ENCODE peak calls at places on chromosomes 2 and 18, in four cellular contexts. S is K562, B is GM12878, Q is IMR-90. H is an unnamed sample.

GRCh38 chr18:38174594-38174993 is 609.0 kb upstream of the CELF4 start:
- DNase-seq in S (no peak), B (no peak), Q (no peak), H (no peak)

GRCh38 chr2:10370390-10370789 is 67.7 kb downstream of the HPCAL1 start:
- DNase-seq in S (no peak), B (no peak), Q (no peak), H (no peak)

GRCh38 chr2:43592443-43592842 is 3.4 kb downstream of the THADA start:
- DNase-seq in S (no peak), B (no peak), Q (no peak), H (no peak)

GRCh38 chr2:61707984-61708852 is 145.6 kb downstream of the FAM161A start:
- DNase-seq in S (no peak), B (peak; percentile 92), Q (peak; percentile 83), H (no peak)

GRCh38 chr2:120930861-120931260 is 195.2 kb downstream of the GLI2 start:
- DNase-seq in S (no peak), B (no peak), Q (no peak), H (no peak)

GRCh38 chr18:69257861-69258458 is 142.7 kb upstream of the DOK6 start:
- DNase-seq in S (no peak), B (no peak), Q (peak; percentile 69), H (peak; percentile 5)

GRCh38 chr2:18073601-18074000 is 195.1 kb downstream of the KCNS3 start:
- DNase-seq in S (no peak), B (no peak), Q (no peak), H (no peak)

GRCh38 chr18:12703714-12704113 is 872 bp downstream of the PSMG2 start:
- DNase-seq in S (no peak), B (no peak), Q (peak; percentile 46), H (no peak)

GRCh38 chr2:23381498-23381897 is 3.5 kb upstream of the KLHL29 start:
- DNase-seq in S (no peak), B (no peak), Q (no peak), H (no peak)

GRCh38 chr2:42895134-42895795 is 102.9 kb upstream of the HAAO start:
- DNase-seq in S (no peak), B (no peak), Q (peak; percentile 34), H (no peak)

GRCh38 chr18:76450912-76451421 is 44.1 kb downstream of the ZNF516 start:
- DNase-seq in S (no peak), B (peak; percentile 37), Q (peak; percentile 72), H (peak; percentile 72)

GRCh38 chr2:182767578-182767977 is 51.5 kb downstream of the DNAJC10 start:
- DNase-seq in S (no peak), B (no peak), Q (peak; percentile 33), H (peak; percentile 81)

GRCh38 chr2:135694711-135695110 is 46.9 kb upstream of the UBXN4 start:
- DNase-seq in S (no peak), B (no peak), Q (peak; percentile 7), H (peak; percentile 69)

GRCh38 chr2:24191156-24191555 is 16.3 kb downstream of the FAM228A start:
- DNase-seq in S (no peak), B (no peak), Q (no peak), H (no peak)

GRCh38 chr18:43543236-43543635 is 265.9 kb upstream of the SYT4 start:
- DNase-seq in S (no peak), B (no peak), Q (no peak), H (no peak)

GRCh38 chr2:47798628-47799027 is 15.7 kb downstream of the MSH6 start:
- DNase-seq in S (no peak), B (no peak), Q (no peak), H (no peak)

GRCh38 chr2:101710036-101710689 is 12.7 kb downstream of the MAP4K4 start:
- DNase-seq in S (no peak), B (no peak), Q (no peak), H (peak; percentile 28)

GRCh38 chr2:172105715-172106124 is 3.0 kb upstream of the DLX2 start:
- DNase-seq in S (no peak), B (no peak), Q (no peak), H (no peak)

GRCh38 chr2:240319855-240320560 is 115.5 kb upstream of the GPC1 start:
- DNase-seq in S (peak; percentile 14), B (no peak), Q (peak; percentile 97), H (peak; percentile 72)

DNA sequence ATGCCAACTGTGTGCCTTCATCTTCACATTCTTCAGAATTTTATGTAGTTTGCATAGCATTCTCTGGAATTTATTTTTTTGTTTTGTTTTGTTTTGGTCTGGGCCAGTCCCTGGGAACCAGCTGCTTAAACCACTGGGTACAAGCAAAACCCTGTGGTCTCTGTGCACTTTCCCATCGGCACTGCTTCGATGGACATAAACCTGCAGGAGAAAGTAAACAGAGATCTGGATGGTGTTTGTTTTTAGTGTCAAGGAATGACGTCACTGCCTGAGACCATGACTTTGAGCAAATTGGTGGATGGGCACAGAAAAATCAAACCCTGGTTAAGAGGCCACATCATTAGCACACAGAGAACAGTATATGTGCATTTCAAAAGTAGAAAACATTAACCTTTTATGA is 64.7 kb upstream of the RASGRP3 start:
- DNase-seq in S (no peak), B (no peak), Q (peak; percentile 93), H (no peak)
- TF ChIP-seq FOS in S (no peak), B (no peak), Q (peak; percentile 29), H (no peak)

GRCh38 chr2:158755310-158755709 is 39.8 kb upstream of the DAPL1 start:
- DNase-seq in S (no peak), B (no peak), Q (no peak), H (no peak)

GRCh38 chr2:158756331-158756730 is 38.8 kb upstream of the DAPL1 start:
- DNase-seq in S (no peak), B (no peak), Q (peak; percentile 2), H (no peak)

GRCh38 chr2:158754303-158754611 is 40.9 kb upstream of the DAPL1 start:
- DNase-seq in S (no peak), B (no peak), Q (no peak), H (no peak)

GRCh38 chr2:158756976-158757375 is 38.1 kb upstream of the DAPL1 start:
- DNase-seq in S (no peak), B (no peak), Q (peak; percentile 61), H (no peak)

DNA sequence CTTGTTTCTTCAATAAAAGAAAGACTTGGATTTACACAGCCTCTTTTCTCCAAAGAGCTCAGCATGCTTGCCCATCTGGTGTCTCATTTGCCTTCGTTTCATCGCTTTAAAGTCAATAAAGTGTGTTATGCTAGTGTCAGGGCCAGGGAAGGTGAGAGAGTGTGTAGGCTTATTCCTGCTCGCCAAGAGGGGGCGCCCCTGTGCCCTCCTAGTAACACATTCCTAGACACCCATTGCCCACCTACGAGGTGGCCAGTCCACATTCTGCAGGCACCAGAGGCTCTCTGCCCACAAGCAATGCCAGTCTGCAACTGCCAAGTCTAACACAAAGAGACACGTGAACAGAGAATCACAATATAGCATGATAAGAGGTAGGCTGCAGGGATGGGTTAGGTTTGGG is 39.4 kb upstream of the DAPL1 start:
- DNase-seq in S (no peak), B (no peak), Q (no peak), H (peak; percentile 6)
- TF ChIP-seq CTCF in S (peak; percentile 61), B (no peak), Q (no peak), H (peak; percentile 29)

GRCh38 chr2:142170847-142171246 is 40.0 kb upstream of the LRP1B start:
- DNase-seq in S (no peak), B (no peak), Q (no peak), H (no peak)

DNA sequence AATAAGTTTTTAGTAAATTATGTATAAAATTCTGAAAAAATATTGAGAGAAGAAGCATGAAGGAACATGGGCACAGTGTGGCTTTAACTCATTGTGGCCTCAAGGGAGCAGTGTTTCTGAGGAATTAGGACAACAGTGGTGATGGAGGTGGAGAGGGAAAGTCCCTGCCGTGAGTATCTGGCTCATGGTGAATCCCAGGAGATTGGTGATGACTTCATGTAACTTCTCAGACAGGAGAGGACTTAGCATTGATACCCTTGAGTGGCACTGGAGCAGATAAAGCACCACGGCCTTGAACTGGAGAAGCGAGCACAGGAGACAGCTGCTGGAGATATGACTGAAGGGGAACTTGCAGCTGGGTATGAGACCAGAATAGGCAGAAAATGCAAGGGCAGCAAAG is 35.0 kb upstream of the LRP1B start:
- DNase-seq in S (no peak), B (peak; percentile 37), Q (peak; percentile 65), H (peak; percentile 74)
- TF ChIP-seq FOS in S (no peak), B (no peak), Q (no peak), H (no peak)

GRCh38 chr2:188819781-188820180 is 154.4 kb upstream of the COL3A1 start:
- DNase-seq in S (no peak), B (no peak), Q (no peak), H (peak; percentile 14)

GRCh38 chr2:188813315-188813714 is 160.9 kb upstream of the COL3A1 start:
- DNase-seq in S (no peak), B (no peak), Q (peak; percentile 82), H (no peak)

GRCh38 chr2:188820576-188820975 is 153.6 kb upstream of the COL3A1 start:
- DNase-seq in S (no peak), B (no peak), Q (no peak), H (peak; percentile 42)

GRCh38 chr2:188813846-188814245 is 160.3 kb upstream of the COL3A1 start:
- DNase-seq in S (no peak), B (no peak), Q (no peak), H (no peak)

GRCh38 chr2:188819011-188819410 is 155.2 kb upstream of the COL3A1 start:
- DNase-seq in S (no peak), B (no peak), Q (no peak), H (no peak)
- TF ChIP-seq CTCF in S (no peak), B (no peak), Q (no peak), H (no peak)

H was measured in endothelial cell of umbilical vein.